ENCODE peak calls at places on chromosomes 4 and X, in eight cellular contexts. C is mesenchymal stem cell; G is uterus; D is PC-3; N is adipocyte; O is thoracic aorta; F is effector memory CD4-positive, alpha-beta T cell; K is cardiac muscle cell. B is an unnamed sample. For H3K4me1, the result is how much of the 10 kb centered on the place peaks cover.

GRCh38 chr4:88283661-88284377 is 542 bp downstream of the PPM1K start:
- DNase-seq in K (peak), G (peak), D (peak), O (no peak), C (peak), F (peak), N (peak), B (peak)

GRCh38 chr4:16569790-16570189 is 328.7 kb downstream of the LDB2 start:
- DNase-seq in O (no peak), F (no peak), K (no peak), G (no peak), C (no peak), D (no peak), N (no peak), B (no peak)

GRCh38 chr4:52728877-52729276 is 22.3 kb downstream of the ERVMER34-1 start:
- DNase-seq in N (no peak), D (no peak), K (no peak), O (no peak), F (no peak), G (no peak), C (no peak), B (no peak)

GRCh38 chr4:144666539-144667175 is 20.7 kb downstream of the HHIP start:
- DNase-seq in K (no peak), D (peak), O (no peak), C (peak), F (no peak), N (peak), G (no peak), B (no peak)

GRCh38 chr4:113738251-113738650 is 23.3 kb downstream of the CAMK2D start:
- DNase-seq in N (peak), O (no peak), C (peak), K (no peak), G (no peak), D (peak), F (no peak), B (no peak)

GRCh38 chrX:150897371-150898319 is 823 bp downstream of the CD99L2 start:
- DNase-seq in O (no peak), C (peak), F (no peak), G (no peak), D (peak), N (peak), K (no peak), B (peak)

GRCh38 chr4:162163892-162164759 is at the start of gene FSTL5:
- DNase-seq in K (peak), N (peak), D (peak), F (no peak), C (peak), G (no peak), O (peak), B (peak)

GRCh38 chrX:151151668-151152267 is 24.6 kb upstream of the GPR50 start:
- DNase-seq in N (peak), K (peak), C (peak), D (peak), G (no peak), F (no peak), O (no peak), B (peak)

GRCh38 chrX:50475208-50475607 is 4.6 kb upstream of the DGKK start:
- DNase-seq in F (no peak), K (no peak), O (no peak), D (no peak), C (no peak), G (no peak), N (no peak), B (no peak)

GRCh38 chr4:41575207-41575606 is 37.2 kb downstream of the LIMCH1 start:
- DNase-seq in G (no peak), F (no peak), D (peak), O (no peak), K (no peak), N (peak), C (no peak), B (no peak)

GRCh38 chr4:7295917-7296660 is 103.8 kb downstream of the SORCS2 start:
- DNase-seq in C (peak), K (peak), O (no peak), F (no peak), N (peak), G (peak), D (peak), B (peak)

GRCh38 chr4:169062861-169063197 is 52.8 kb upstream of the CBR4 start:
- DNase-seq in D (no peak), O (no peak), G (no peak), N (no peak), K (no peak), C (no peak), F (no peak), B (peak)

GRCh38 chr4:1449833-1450741 is 43.8 kb upstream of the NKX1-1 start:
- DNase-seq in K (no peak), D (no peak), N (no peak), O (no peak), G (peak), C (no peak), F (no peak), B (peak)

GRCh38 chrX:39335447-39336235 is 534.4 kb downstream of the MID1IP1 start:
- DNase-seq in C (no peak), F (no peak), N (no peak), D (no peak), G (no peak), K (no peak), O (no peak), B (peak)

GRCh38 chr4:10030946-10031662 is 9.8 kb upstream of the SLC2A9 start:
- DNase-seq in D (no peak), C (no peak), F (no peak), O (no peak), N (no peak), G (no peak), K (no peak), B (no peak)

GRCh38 chr4:30962949-30963348 is 242.8 kb downstream of the PCDH7 start:
- DNase-seq in K (no peak), N (peak), O (no peak), G (no peak), F (no peak), D (no peak), C (peak), B (peak)

GRCh38 chr4:37628977-37629609 is 57.1 kb downstream of the RELL1 start:
- DNase-seq in D (peak), C (peak), K (no peak), F (no peak), N (peak), O (no peak), G (peak), B (peak)

GRCh38 chr4:93855926-93856325 is 27.4 kb downstream of the ATOH1 start:
- DNase-seq in O (no peak), F (no peak), G (no peak), D (no peak), C (no peak), K (no peak), N (no peak), B (no peak)

GRCh38 chr4:384311-385010 is 46.8 kb downstream of the ZNF141 start:
- DNase-seq in K (no peak), C (no peak), G (no peak), N (no peak), D (no peak), F (no peak), O (no peak), B (no peak)

GRCh38 chrX:3119376-3119775 is 78.1 kb downstream of the ARSF start:
- DNase-seq in D (peak), C (no peak), N (no peak), K (no peak), G (no peak), F (no peak), O (no peak), B (no peak)

GRCh38 chr4:56315041-56315440 is 72.2 kb downstream of the AASDH start:
- DNase-seq in G (no peak), F (no peak), D (no peak), C (no peak), K (no peak), N (no peak), O (no peak), B (no peak)

GRCh38 chr4:142557220-142557801 is 288.8 kb downstream of the INPP4B start:
- DNase-seq in D (no peak), C (no peak), O (no peak), N (no peak), K (no peak), G (no peak), F (no peak), B (no peak)

GRCh38 chrX:147901476-147902126 is 10.1 kb upstream of the FMR1 start:
- DNase-seq in O (no peak), K (no peak), N (no peak), G (no peak), F (no peak), D (no peak), C (no peak), B (no peak)

GRCh38 chrX:111180750-111181240 is 84.8 kb downstream of the PAK3 start:
- DNase-seq in F (no peak), N (peak), C (no peak), K (no peak), D (no peak), O (no peak), G (no peak), B (no peak)

GRCh38 chr4:88296413-88297052 is 12.2 kb upstream of the PPM1K start:
- DNase-seq in K (no peak), G (no peak), O (no peak), F (no peak), C (no peak), N (no peak), D (no peak), B (no peak)

GRCh38 chr4:3674479-3674851 is 91.7 kb upstream of the ADRA2C start:
- DNase-seq in C (no peak), N (no peak), K (no peak), O (no peak), G (no peak), F (no peak), D (no peak), B (no peak)

GRCh38 chr4:47798165-47798564 is 39.7 kb downstream of the CORIN start:
- DNase-seq in F (no peak), C (no peak), K (no peak), O (no peak), N (no peak), D (no peak), G (no peak), B (no peak)

GRCh38 chrX:84724576-84724975 is 222.3 kb upstream of the HDX start:
- DNase-seq in D (no peak), C (no peak), K (no peak), G (no peak), N (peak), O (no peak), F (no peak), B (no peak)

GRCh38 chrX:32010157-32010656 is 938.4 kb upstream of the FTHL17 start:
- DNase-seq in K (no peak), D (no peak), G (no peak), C (no peak), O (no peak), F (no peak), N (no peak), B (no peak)

GRCh38 chr4:119310826-119311225 is 11.1 kb downstream of the FABP2 start:
- DNase-seq in C (no peak), O (no peak), K (no peak), N (peak), D (no peak), G (no peak), F (no peak), B (no peak)

GRCh38 chrX:137566746-137567473 is 983 bp downstream of the ZIC3 start:
- DNase-seq in D (no peak), K (peak), O (no peak), C (no peak), N (no peak), F (no peak), G (no peak), B (no peak)

GRCh38 chr4:1460967-1461868 is 55.0 kb upstream of the NKX1-1 start:
- DNase-seq in C (no peak), N (no peak), O (no peak), K (no peak), F (no peak), G (peak), D (peak), B (no peak)

GRCh38 chr4:183362916-183363542 is 40.8 kb upstream of the CLDN24 start:
- DNase-seq in G (no peak), D (no peak), K (no peak), O (no peak), N (no peak), F (no peak), C (peak), B (no peak)

GRCh38 chr4:99790796-99791617 is 25.6 kb upstream of the DAPP1 start:
- DNase-seq in O (no peak), G (no peak), F (no peak), D (peak), K (no peak), N (peak), C (no peak), B (no peak)

GRCh38 chrX:148541461-148541983 is 41.1 kb downstream of the AFF2 start:
- DNase-seq in C (no peak), K (no peak), D (no peak), O (no peak), N (no peak), F (no peak), G (no peak), B (no peak)

DNA sequence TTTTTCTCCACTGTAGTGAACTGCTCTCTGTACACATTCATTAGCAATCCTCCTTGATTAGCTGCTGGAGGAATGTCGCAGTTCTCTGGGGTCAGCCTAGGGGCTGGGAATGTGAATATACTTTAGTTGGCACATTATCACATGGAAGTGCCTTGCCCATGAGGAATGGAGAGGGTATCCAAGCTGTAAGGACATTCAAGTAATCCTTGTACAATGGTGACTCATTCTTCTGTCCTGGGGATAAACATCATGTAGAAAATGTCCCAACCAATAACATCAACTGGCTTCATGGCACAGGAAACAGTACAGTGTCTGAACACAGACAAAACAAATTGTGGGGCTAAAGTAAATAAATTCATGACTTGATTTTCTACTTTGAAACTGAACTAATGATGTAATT is 147.1 kb downstream of the GLRA2 start:
- DNase-seq in G (no peak), N (peak), O (no peak), D (peak), K (no peak), F (no peak), C (peak), B (no peak)
- H3K4me1 ChIP-seq in G (under half), N (under half), O (under half), D (under half), K (under half), F (under half), C (under half), B (under half)

DNA sequence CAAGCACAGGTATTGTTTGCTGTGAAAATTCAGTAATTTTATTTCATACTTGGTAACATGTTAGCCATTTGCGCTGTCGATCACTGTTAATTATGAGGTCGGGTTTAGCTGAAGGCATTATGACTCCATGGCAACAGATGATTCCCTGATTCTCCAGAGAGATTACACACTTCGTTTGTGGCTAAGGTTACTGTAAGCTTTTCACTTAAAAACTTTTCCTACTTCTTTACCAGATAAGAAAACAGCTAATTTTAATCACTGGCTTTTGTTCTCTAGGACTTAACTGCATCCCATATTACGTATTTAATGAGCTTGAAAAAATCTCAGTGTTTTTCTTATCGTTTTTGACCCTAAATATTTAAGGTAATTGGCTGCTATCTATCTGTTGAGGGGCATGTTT is 2.1 kb downstream of the GSTCD start:
- DNase-seq in D (peak), N (no peak), C (no peak), O (no peak), K (no peak), F (no peak), G (no peak), B (no peak)
- H3K4me1 ChIP-seq in D (under half), N (under half), C (under half), O (under half), K (under half), F (under half), G (under half), B (under half)

GRCh38 chr4:106585920-106586349 is 217.4 kb upstream of the GIMD1 start:
- DNase-seq in D (peak), N (peak), G (no peak), F (no peak), O (no peak), K (no peak), C (no peak), B (no peak)
- H3K4me1 ChIP-seq in D (half or more), N (half or more), G (under half), F (under half), O (under half), K (under half), C (under half), B (under half)

GRCh38 chr4:42638276-42638675 is 18.6 kb downstream of the ATP8A1 start:
- DNase-seq in F (no peak), N (no peak), K (no peak), O (no peak), D (peak), C (no peak), G (no peak), B (no peak)

GRCh38 chr4:42637861-42638260 is 19.0 kb downstream of the ATP8A1 start:
- DNase-seq in K (no peak), C (no peak), D (no peak), O (no peak), G (no peak), F (no peak), N (no peak), B (no peak)

GRCh38 chr4:42638993-42639392 is 17.9 kb downstream of the ATP8A1 start:
- DNase-seq in O (no peak), G (no peak), K (no peak), F (no peak), C (no peak), D (no peak), N (no peak), B (no peak)

GRCh38 chr4:42636591-42636990 is 20.3 kb downstream of the ATP8A1 start:
- DNase-seq in C (no peak), O (no peak), N (no peak), G (no peak), D (no peak), F (no peak), K (no peak), B (no peak)

DNA sequence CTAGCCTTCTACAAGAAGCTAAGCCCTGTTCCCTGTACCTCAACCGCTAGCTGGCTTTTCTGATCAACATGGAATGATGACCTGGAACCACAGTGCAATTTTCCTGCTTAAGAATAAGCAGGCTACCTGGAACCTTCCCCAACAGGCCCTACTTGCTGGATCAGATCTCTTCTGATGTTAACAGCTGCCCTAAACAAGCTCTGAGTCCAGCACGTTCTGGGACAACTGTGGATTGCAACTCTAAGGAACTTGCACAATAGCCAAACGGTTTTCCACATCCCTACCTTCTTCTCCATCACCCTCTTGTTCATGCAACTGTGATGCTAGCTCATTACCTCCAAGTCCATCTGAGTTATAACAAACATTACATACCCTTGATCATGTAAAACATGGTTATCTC is 19.8 kb downstream of the ATP8A1 start:
- DNase-seq in N (no peak), O (no peak), C (no peak), K (no peak), D (no peak), G (no peak), F (no peak), B (no peak)
- H3K4me1 ChIP-seq in N (under half), O (under half), C (under half), K (under half), D (under half), G (under half), F (under half), B (under half)

GRCh38 chr4:156972370-156972980 is 876 bp upstream of the PDGFC start:
- DNase-seq in N (no peak), G (no peak), C (peak), O (no peak), F (no peak), D (no peak), K (peak), B (peak)
- H3K4me1 ChIP-seq in N (half or more), G (under half), C (under half), O (under half), F (under half), D (under half), K (under half), B (under half)

DNA sequence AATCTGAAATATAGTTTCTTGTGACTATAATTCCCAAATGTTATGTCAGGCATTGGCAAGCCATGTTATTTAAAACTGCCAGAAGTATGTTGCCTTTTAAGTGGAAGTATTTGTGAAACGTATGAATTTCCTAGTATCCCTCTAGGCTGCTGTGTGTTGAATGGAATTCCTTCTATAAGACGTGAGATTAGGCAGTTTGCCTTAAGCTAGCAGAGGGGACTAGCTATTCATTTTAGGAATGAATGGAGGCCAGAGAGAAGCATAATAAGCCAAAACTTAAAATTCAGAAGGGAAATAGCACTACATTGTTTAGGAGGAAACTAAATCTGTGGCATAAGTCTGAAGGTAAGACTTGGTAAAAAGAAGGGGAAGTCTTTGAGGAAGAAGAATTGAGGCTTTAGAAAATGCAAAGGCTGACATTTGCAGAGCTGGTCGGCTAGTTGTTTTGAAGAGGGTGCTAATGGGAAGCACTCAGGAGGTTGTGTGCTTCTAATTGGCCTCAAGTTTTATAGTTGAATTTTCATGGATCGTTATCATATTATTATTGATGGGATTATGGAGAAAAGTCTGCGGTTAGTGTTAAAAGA is 57.1 kb downstream of the TMEM131L start:
- DNase-seq in C (no peak), F (no peak), N (peak), G (no peak), D (no peak), O (no peak), K (no peak), B (no peak)
- H3K4me1 ChIP-seq in C (under half), F (half or more), N (under half), G (under half), D (under half), O (under half), K (under half), B (under half)

GRCh38 chr4:173205656-173206055 is 37.0 kb downstream of the GALNT7 start:
- DNase-seq in N (no peak), G (no peak), O (no peak), K (no peak), D (no peak), F (no peak), C (no peak), B (no peak)

GRCh38 chr4:173211838-173212237 is 43.2 kb downstream of the GALNT7 start:
- DNase-seq in K (peak), G (no peak), C (peak), D (peak), N (peak), O (no peak), F (no peak), B (peak)

GRCh38 chr4:173212379-173212778 is 43.8 kb downstream of the GALNT7 start:
- DNase-seq in D (no peak), O (no peak), G (no peak), C (no peak), N (no peak), K (no peak), F (no peak), B (no peak)

GRCh38 chr4:173211222-173211621 is 42.6 kb downstream of the GALNT7 start:
- DNase-seq in G (no peak), F (no peak), K (no peak), O (no peak), D (peak), C (no peak), N (no peak), B (no peak)

DNA sequence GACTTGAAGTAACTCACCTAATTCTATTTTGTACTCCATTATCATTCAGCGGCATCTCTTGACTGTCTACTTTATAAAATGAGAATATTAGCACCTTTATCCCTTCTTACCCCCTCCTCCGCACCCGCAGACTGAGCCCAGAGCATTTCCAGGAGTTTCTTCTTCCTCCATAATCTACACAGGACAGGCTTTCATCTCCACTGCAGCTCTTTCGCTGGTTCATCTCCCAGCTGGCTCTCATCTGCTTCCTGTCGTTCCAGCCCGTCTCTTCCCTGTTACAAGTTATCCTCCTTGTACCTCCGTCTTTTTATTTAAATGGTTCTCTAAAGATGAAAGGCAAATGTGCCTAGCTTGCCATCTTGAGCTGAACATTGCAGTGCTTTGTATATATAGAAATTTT is 39.8 kb downstream of the GALNT7 start:
- DNase-seq in K (no peak), N (no peak), C (no peak), O (no peak), D (no peak), F (no peak), G (no peak), B (no peak)
- H3K4me1 ChIP-seq in K (under half), N (under half), C (under half), O (under half), D (under half), F (under half), G (under half), B (under half)

GRCh38 chr4:4855293-4856070 is 4.0 kb upstream of the MSX1 start:
- DNase-seq in K (no peak), C (peak), G (no peak), O (no peak), N (no peak), F (no peak), D (no peak), B (no peak)
- H3K4me1 ChIP-seq in K (under half), C (under half), G (under half), O (under half), N (under half), F (under half), D (under half), B (under half)

B was measured in hepatocyte.